ENCODE peak calls at places on chromosomes 16 and 17, in seven cellular contexts. C is A549, F is breast epithelium, G is thyroid gland, I is heart right ventricle, T is K562, K is heart left ventricle. A is an unnamed sample.

GRCh38 chr17:47735536-47736011 is 2.5 kb downstream of the TBX21 start:
- DNase-seq in T (no peak), K (no peak), C (no peak), F (peak; percentile 10), I (no peak), G (no peak), A (no peak)

GRCh38 chr17:27665549-27665948 is 34.6 kb downstream of the LGALS9 start:
- DNase-seq in I (no peak), G (no peak), T (no peak), K (no peak), F (no peak), C (no peak), A (no peak)

GRCh38 chr17:47741109-47741792 is 8.2 kb downstream of the TBX21 start:
- DNase-seq in T (peak; percentile 3), I (no peak), F (no peak), C (no peak), G (no peak), K (no peak), A (no peak)

GRCh38 chr16:3065069-3065741 is at the start of gene IL32:
- DNase-seq in G (peak; percentile 48), K (peak; percentile 82), T (no peak), I (peak; percentile 88), F (no peak), C (peak; percentile 71), A (no peak)

GRCh38 chr16:9153502-9153864 is 62.0 kb downstream of the HAPSTR1 start:
- DNase-seq in C (no peak), F (no peak), G (no peak), K (no peak), T (no peak), I (no peak), A (no peak)

GRCh38 chr16:85158702-85159225 is 46.5 kb upstream of the CIBAR2 start:
- DNase-seq in F (no peak), K (no peak), T (no peak), I (no peak), G (no peak), C (no peak), A (no peak)

GRCh38 chr17:43601280-43602050 is 55.3 kb upstream of the ETV4 start:
- DNase-seq in C (no peak), F (no peak), T (no peak), G (no peak), K (peak; percentile 80), I (peak; percentile 71), A (no peak)

GRCh38 chr16:83070416-83071199 is 443.8 kb downstream of the CDH13 start:
- DNase-seq in G (no peak), T (no peak), I (no peak), K (no peak), C (no peak), F (no peak), A (no peak)

GRCh38 chr17:77734371-77735050 is 224.0 kb upstream of the TNRC6C start:
- DNase-seq in T (peak; percentile 73), F (peak; percentile 89), I (peak; percentile 94), C (peak; percentile 44), K (peak; percentile 93), G (peak; percentile 89), A (peak; percentile 44)

DNA sequence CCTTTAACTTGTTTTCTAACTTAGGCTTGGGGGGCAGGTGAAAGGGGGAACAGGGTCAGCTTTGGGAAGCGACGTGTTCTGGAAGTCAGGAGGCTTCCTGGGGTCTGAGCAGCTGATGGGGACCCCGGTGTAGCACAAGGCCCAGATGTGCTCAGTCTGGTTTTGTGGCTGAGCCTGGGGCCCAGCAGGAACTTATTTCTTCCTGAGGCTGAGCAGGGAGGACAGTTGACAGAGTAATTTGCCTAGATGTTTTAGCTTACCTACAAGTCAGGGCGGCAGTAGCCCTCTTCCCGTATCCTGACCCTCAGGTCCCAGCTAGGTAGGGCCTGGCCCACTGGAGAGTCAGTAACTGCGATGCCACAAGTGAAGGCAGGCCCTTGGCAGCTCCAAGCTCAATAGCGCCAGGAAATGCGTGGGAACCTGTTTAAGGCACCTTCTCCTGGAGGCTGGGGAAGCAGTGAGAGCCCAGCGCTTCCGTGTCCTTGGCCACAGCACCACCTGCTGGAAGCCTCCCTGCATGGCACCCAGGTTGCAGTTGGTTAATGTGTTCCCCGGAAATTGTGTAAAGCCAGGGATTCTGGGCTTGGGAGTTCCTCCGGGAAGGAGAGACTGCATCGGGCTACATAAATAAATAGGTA is 5.2 kb downstream of the CCR7 start:
- DNase-seq in F (peak; percentile 95), T (peak; percentile 91), C (peak; percentile 99), I (peak; percentile 92), K (peak; percentile 84), G (peak; percentile 95), A (peak; percentile 95)
- H3K4me1 ChIP-seq in F (peaks cover 21% of the 10 kb centered on the region), T (peaks cover 29% of the 10 kb centered on the region), C (peaks cover 60% of the 10 kb centered on the region), I (peaks cover 48% of the 10 kb centered on the region), K (peaks cover 38% of the 10 kb centered on the region), G (peaks cover 64% of the 10 kb centered on the region), A (peaks cover under 1% of the 10 kb centered on the region)

GRCh38 chr16:57532251-57532625 is 4.1 kb downstream of the CCDC102A start:
- DNase-seq in T (no peak), I (no peak), K (no peak), C (no peak), F (peak; percentile 3), G (no peak), A (no peak)

GRCh38 chr16:57534337-57534880 is 2.0 kb downstream of the CCDC102A start:
- DNase-seq in C (no peak), T (no peak), F (no peak), I (peak; percentile 2), K (no peak), G (no peak), A (no peak)

GRCh38 chr16:57533366-57533617 is 3.1 kb downstream of the CCDC102A start:
- DNase-seq in K (no peak), G (no peak), I (peak; percentile 5), C (no peak), F (no peak), T (no peak), A (no peak)

GRCh38 chr16:57534881-57535658 is 1.3 kb downstream of the CCDC102A start:
- DNase-seq in I (peak; percentile 38), T (no peak), G (no peak), K (no peak), C (no peak), F (peak; percentile 47), A (no peak)

GRCh38 chr16:57533618-57534336 is 2.6 kb downstream of the CCDC102A start:
- DNase-seq in K (no peak), C (no peak), F (peak; percentile 49), G (peak; percentile 61), T (no peak), I (peak; percentile 37), A (no peak)
- H3K4me1 ChIP-seq in K (peaks cover 50% of the 10 kb centered on the region), C (peaks cover 63% of the 10 kb centered on the region), F (peaks cover 14% of the 10 kb centered on the region), G (peaks cover 50% of the 10 kb centered on the region), T (peaks cover 58% of the 10 kb centered on the region), I (peaks cover 45% of the 10 kb centered on the region), A (peaks cover 38% of the 10 kb centered on the region)

GRCh38 chr16:57986196-57986595 is 14.3 kb downstream of the ZNF319 start:
- DNase-seq in T (no peak), F (no peak), C (no peak), K (no peak), I (no peak), G (no peak), A (no peak)

GRCh38 chr16:57991551-57992059 is 8.9 kb downstream of the ZNF319 start:
- DNase-seq in I (no peak), F (no peak), K (no peak), G (no peak), C (no peak), T (no peak), A (no peak)

GRCh38 chr16:57987441-57988177 is 12.9 kb downstream of the ZNF319 start:
- DNase-seq in G (no peak), T (no peak), F (no peak), K (no peak), C (no peak), I (no peak), A (no peak)

GRCh38 chr16:57992084-57992483 is 8.4 kb downstream of the ZNF319 start:
- DNase-seq in I (no peak), C (no peak), T (no peak), G (peak; percentile 37), F (no peak), K (no peak), A (no peak)

DNA sequence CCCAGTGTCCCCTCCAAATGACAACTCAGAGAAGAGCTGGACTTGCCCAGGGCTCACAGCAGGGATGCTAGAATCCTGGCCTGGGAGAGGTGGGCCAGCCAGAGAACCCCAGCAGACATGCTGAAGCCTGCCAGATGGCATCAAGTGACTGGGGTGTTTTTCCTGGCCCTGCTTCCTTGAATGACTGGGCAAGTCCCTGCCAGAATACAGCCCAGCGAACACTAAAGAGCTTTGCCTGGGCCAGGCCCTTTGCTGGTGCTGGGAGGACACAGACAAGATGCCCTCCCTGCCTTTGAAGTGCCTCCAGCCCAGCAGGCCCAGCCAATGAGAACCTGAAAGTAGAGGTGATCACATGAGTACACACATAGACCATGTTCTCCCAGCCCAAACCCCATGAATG is 11.5 kb downstream of the ZNF319 start:
- DNase-seq in T (no peak), G (peak; percentile 97), C (no peak), I (peak; percentile 57), K (peak; percentile 54), F (no peak), A (no peak)
- H3K4me1 ChIP-seq in T (peaks cover 24% of the 10 kb centered on the region), G (peaks cover 66% of the 10 kb centered on the region), C (peaks cover 18% of the 10 kb centered on the region), I (peaks cover 15% of the 10 kb centered on the region), K (peaks cover 15% of the 10 kb centered on the region), F (no peaks in the 10 kb centered on the region), A (peaks cover 6% of the 10 kb centered on the region)

DNA sequence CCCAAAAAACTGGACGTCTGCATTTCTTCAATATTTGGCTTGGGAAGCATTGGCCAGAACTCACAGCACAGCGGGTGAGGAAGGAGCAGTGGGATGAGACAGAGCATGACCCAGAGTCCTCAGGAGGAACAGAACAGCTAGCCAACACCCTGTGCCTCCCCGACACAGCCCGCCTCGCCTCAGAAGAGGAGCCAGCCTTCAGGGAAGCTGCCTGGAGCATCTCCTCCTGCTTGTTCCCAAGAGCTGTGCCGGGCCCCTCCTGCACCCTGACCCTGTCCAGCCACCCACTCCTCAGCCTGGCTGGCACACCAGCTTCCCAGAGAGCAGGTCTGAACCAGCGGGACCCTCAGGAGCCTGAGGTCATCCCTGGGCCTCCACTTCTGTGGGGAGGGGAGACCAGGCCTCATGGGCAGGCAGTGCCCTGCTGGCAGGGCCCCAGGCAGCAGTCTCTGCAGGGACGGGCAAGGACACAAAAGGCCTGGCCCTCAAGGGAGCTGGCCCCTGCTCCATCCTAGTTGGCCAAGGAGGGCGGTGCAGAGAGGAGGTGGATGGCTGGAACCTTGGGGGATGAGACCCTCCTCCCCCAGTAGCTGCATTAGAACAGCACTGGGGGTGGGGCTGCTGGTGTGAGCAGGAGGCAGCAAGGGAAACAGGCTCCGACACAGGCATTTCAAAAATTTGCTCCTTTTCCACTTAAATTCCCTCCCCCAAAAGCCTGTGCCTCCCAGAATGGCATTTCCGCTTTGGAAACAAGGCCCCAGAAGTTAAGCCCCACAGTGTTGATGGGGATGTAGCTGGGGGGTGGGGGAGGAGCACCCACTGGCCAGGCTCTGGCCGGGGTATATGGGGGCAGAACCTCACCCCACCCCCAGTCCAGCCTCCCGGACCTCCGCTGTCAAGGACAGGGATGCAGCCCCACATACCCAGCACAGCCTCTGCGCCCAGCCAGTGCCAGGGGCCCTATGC is 1.8 kb upstream of the BCAR1 start:
- DNase-seq in K (peak; percentile 32), C (no peak), G (peak; percentile 80), I (no peak), F (no peak), T (no peak), A (peak; percentile 99)
- H3K4me1 ChIP-seq in K (peaks cover 89% of the 10 kb centered on the region), C (peaks cover 77% of the 10 kb centered on the region), G (peaks cover 86% of the 10 kb centered on the region), I (peaks cover 89% of the 10 kb centered on the region), F (peaks cover 63% of the 10 kb centered on the region), T (peaks cover 70% of the 10 kb centered on the region), A (peaks cover 74% of the 10 kb centered on the region)

GRCh38 chr17:65711671-65712276 is 150.3 kb upstream of the AXIN2 start:
- DNase-seq in C (no peak), T (no peak), I (no peak), F (no peak), K (no peak), G (no peak), A (no peak)
- H3K4me1 ChIP-seq in C (no peaks in the 10 kb centered on the region), T (no peaks in the 10 kb centered on the region), I (peaks cover 3% of the 10 kb centered on the region), F (no peaks in the 10 kb centered on the region), K (no peaks in the 10 kb centered on the region), G (peaks cover 7% of the 10 kb centered on the region), A (peaks cover 12% of the 10 kb centered on the region)